ENCODE peak calls at places on chromosome 18, in eight cellular contexts. One of them, this sample, is unnamed.
A peak's percentile ranks its signal among the peaks of the same experiment; 100 is the strongest.

GRCh38 chr18:3118195-3119010 is 101.4 kb downstream of the MYOM1 start:
- DNase-seq in CD8-positive, alpha-beta memory T cell: no peak
- DNase-seq in uterus: no peak
- DNase-seq in GM06990: no peak
- DNase-seq in HFF-Myc: no peak
- DNase-seq in ovary: no peak
- DNase-seq in adrenal gland: peak; percentile 28
- DNase-seq in SK-N-SH: no peak
- DNase-seq in this sample: no peak

GRCh38 chr18:58495202-58495601 is 133.7 kb downstream of the ALPK2 start:
- DNase-seq in uterus: no peak
- DNase-seq in HFF-Myc: no peak
- DNase-seq in GM06990: no peak
- DNase-seq in SK-N-SH: no peak
- DNase-seq in CD8-positive, alpha-beta memory T cell: no peak
- DNase-seq in ovary: no peak
- DNase-seq in adrenal gland: no peak
- DNase-seq in this sample: no peak

GRCh38 chr18:39742015-39742466 is 2176.4 kb upstream of the CELF4 start:
- DNase-seq in SK-N-SH: peak; percentile 53
- DNase-seq in uterus: no peak
- DNase-seq in HFF-Myc: no peak
- DNase-seq in adrenal gland: no peak
- DNase-seq in ovary: no peak
- DNase-seq in GM06990: no peak
- DNase-seq in CD8-positive, alpha-beta memory T cell: no peak
- DNase-seq in this sample: no peak

GRCh38 chr18:63979409-63979908 is 9.6 kb downstream of the SERPINB8 start:
- DNase-seq in uterus: peak; percentile 35
- DNase-seq in CD8-positive, alpha-beta memory T cell: peak; percentile 21
- DNase-seq in SK-N-SH: peak; percentile 64
- DNase-seq in ovary: no peak
- DNase-seq in adrenal gland: peak; percentile 68
- DNase-seq in GM06990: peak; percentile 6
- DNase-seq in HFF-Myc: peak; percentile 52
- DNase-seq in this sample: no peak

GRCh38 chr18:76441002-76441667 is 53.9 kb downstream of the ZNF516 start:
- DNase-seq in uterus: no peak
- DNase-seq in ovary: peak; percentile 37
- DNase-seq in SK-N-SH: no peak
- DNase-seq in HFF-Myc: no peak
- DNase-seq in adrenal gland: no peak
- DNase-seq in GM06990: no peak
- DNase-seq in CD8-positive, alpha-beta memory T cell: no peak
- DNase-seq in this sample: no peak

GRCh38 chr18:58682429-58683069 is 11.3 kb downstream of the MALT1 start:
- DNase-seq in SK-N-SH: no peak
- DNase-seq in GM06990: no peak
- DNase-seq in CD8-positive, alpha-beta memory T cell: no peak
- DNase-seq in ovary: peak; percentile 74
- DNase-seq in HFF-Myc: peak; percentile 75
- DNase-seq in adrenal gland: peak; percentile 71
- DNase-seq in uterus: peak; percentile 25
- DNase-seq in this sample: no peak

GRCh38 chr18:41665210-41665609 is 289.8 kb upstream of the PIK3C3 start:
- DNase-seq in adrenal gland: no peak
- DNase-seq in GM06990: no peak
- DNase-seq in uterus: no peak
- DNase-seq in ovary: no peak
- DNase-seq in CD8-positive, alpha-beta memory T cell: no peak
- DNase-seq in SK-N-SH: peak; percentile 16
- DNase-seq in HFF-Myc: no peak
- DNase-seq in this sample: no peak

GRCh38 chr18:9737814-9738160 is 29.7 kb downstream of the RAB31 start:
- DNase-seq in ovary: peak; percentile 47
- DNase-seq in SK-N-SH: peak; percentile 58
- DNase-seq in HFF-Myc: no peak
- DNase-seq in adrenal gland: no peak
- DNase-seq in uterus: peak; percentile 26
- DNase-seq in CD8-positive, alpha-beta memory T cell: no peak
- DNase-seq in GM06990: no peak
- DNase-seq in this sample: no peak

GRCh38 chr18:77124452-77124922 is 8.1 kb downstream of the MBP start:
- DNase-seq in CD8-positive, alpha-beta memory T cell: peak; percentile 60
- DNase-seq in GM06990: peak; percentile 86
- DNase-seq in adrenal gland: no peak
- DNase-seq in HFF-Myc: no peak
- DNase-seq in ovary: no peak
- DNase-seq in uterus: no peak
- DNase-seq in SK-N-SH: no peak
- DNase-seq in this sample: no peak

GRCh38 chr18:3089579-3089978 is 76.6 kb upstream of the LPIN2 start:
- DNase-seq in ovary: no peak
- DNase-seq in SK-N-SH: no peak
- DNase-seq in HFF-Myc: no peak
- DNase-seq in uterus: no peak
- DNase-seq in adrenal gland: peak; percentile 69
- DNase-seq in GM06990: no peak
- DNase-seq in CD8-positive, alpha-beta memory T cell: no peak
- DNase-seq in this sample: no peak

GRCh38 chr18:46261799-46262198 is 157.6 kb downstream of the HAUS1 start:
- DNase-seq in adrenal gland: no peak
- DNase-seq in GM06990: no peak
- DNase-seq in HFF-Myc: no peak
- DNase-seq in SK-N-SH: no peak
- DNase-seq in ovary: no peak
- DNase-seq in CD8-positive, alpha-beta memory T cell: no peak
- DNase-seq in uterus: no peak
- DNase-seq in this sample: no peak

GRCh38 chr18:5418985-5419495 is 123.5 kb upstream of the ZBTB14 start:
- DNase-seq in ovary: no peak
- DNase-seq in uterus: no peak
- DNase-seq in adrenal gland: no peak
- DNase-seq in SK-N-SH: no peak
- DNase-seq in HFF-Myc: no peak
- DNase-seq in CD8-positive, alpha-beta memory T cell: no peak
- DNase-seq in GM06990: no peak
- DNase-seq in this sample: no peak

DNA sequence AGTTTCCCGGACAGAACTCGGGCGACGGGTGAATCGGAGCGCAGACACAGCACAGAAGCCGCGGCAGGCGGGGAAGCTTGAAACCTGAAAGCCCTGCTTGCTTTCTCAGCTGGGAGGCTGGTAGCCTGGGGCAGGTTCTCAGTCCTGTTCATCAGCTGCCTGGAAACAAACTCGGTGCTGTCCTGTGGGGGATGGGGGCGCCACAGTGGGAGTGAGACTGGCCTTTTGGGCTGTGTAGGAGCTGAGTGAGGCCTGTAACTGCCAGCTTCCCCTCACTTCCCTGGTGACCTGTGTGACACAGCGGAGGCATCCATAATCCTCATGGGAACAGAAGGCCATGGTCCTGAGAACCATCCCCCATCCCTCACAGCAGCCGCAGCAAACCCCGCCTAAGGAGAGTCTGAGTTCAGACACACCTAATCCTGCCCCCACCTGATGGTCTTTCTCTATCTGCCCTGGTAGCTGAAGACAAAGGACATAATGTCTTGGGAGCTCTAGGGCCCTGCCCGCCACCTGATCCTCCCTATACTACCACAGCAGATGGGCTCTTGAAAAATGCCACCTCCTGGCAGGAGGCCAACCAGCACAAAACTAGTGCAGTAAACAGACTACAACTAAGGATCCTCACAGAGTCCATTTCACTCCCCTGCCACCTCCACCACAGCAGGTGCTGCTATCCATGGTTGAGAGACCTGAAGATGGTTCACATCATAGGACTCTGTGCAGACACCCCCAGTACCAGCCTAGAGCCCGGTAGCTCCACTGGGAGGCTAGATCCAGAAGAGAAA is 52.7 kb upstream of the LDLRAD4 start:
- DNase-seq in GM06990: no peak
- DNase-seq in uterus: no peak
- DNase-seq in SK-N-SH: no peak
- DNase-seq in ovary: no peak
- DNase-seq in adrenal gland: no peak
- DNase-seq in HFF-Myc: no peak
- DNase-seq in CD8-positive, alpha-beta memory T cell: no peak
- DNase-seq in this sample: no peak
- H3K4me3 ChIP-seq in GM06990: no peak overlapping the region
- H3K4me3 ChIP-seq in uterus: no peak overlapping the region
- H3K4me3 ChIP-seq in SK-N-SH: no peak overlapping the region
- H3K4me3 ChIP-seq in ovary: no peak overlapping the region
- H3K4me3 ChIP-seq in adrenal gland: no peak overlapping the region
- H3K4me3 ChIP-seq in HFF-Myc: no peak overlapping the region
- H3K4me3 ChIP-seq in CD8-positive, alpha-beta memory T cell: no peak overlapping the region
- H3K4me3 ChIP-seq in this sample: no peak overlapping the region

DNA sequence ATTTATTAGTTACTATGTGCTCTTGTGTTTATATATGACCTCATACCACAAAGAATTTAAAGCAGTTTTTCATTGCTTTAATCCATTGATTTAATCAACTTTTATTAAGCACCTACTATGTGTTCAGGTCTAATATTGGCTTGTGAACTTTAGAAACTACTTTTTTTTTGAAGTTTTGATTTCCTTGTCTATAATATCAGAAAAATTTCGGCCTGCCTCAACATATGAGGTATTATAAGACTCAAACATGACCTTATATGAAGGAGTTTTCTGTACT is 117.7 kb downstream of the ZNF521 start:
- DNase-seq in CD8-positive, alpha-beta memory T cell: no peak
- DNase-seq in SK-N-SH: no peak
- DNase-seq in ovary: no peak
- DNase-seq in GM06990: no peak
- DNase-seq in HFF-Myc: no peak
- DNase-seq in uterus: no peak
- DNase-seq in adrenal gland: no peak
- DNase-seq in this sample: no peak
- H3K4me3 ChIP-seq in CD8-positive, alpha-beta memory T cell: no peak overlapping the region
- H3K4me3 ChIP-seq in SK-N-SH: no peak overlapping the region
- H3K4me3 ChIP-seq in ovary: no peak overlapping the region
- H3K4me3 ChIP-seq in GM06990: no peak overlapping the region
- H3K4me3 ChIP-seq in HFF-Myc: no peak overlapping the region
- H3K4me3 ChIP-seq in uterus: no peak overlapping the region
- H3K4me3 ChIP-seq in adrenal gland: no peak overlapping the region
- H3K4me3 ChIP-seq in this sample: no peak overlapping the region

GRCh38 chr18:33578371-33579146 is 540 bp downstream of the ASXL3 start:
- DNase-seq in HFF-Myc: no peak
- DNase-seq in CD8-positive, alpha-beta memory T cell: no peak
- DNase-seq in uterus: peak; percentile 23
- DNase-seq in GM06990: no peak
- DNase-seq in SK-N-SH: no peak
- DNase-seq in adrenal gland: no peak
- DNase-seq in ovary: peak; percentile 81
- DNase-seq in this sample: no peak
- H3K4me3 ChIP-seq in HFF-Myc: peak overlapping the region; percentile 9
- H3K4me3 ChIP-seq in CD8-positive, alpha-beta memory T cell: no peak overlapping the region
- H3K4me3 ChIP-seq in uterus: peak overlapping the region; percentile 17
- H3K4me3 ChIP-seq in GM06990: peak overlapping the region; percentile 41
- H3K4me3 ChIP-seq in SK-N-SH: peak overlapping the region; percentile 25
- H3K4me3 ChIP-seq in adrenal gland: no peak overlapping the region
- H3K4me3 ChIP-seq in ovary: peak overlapping the region; percentile 40
- H3K4me3 ChIP-seq in this sample: peak overlapping the region; percentile 44

GRCh38 chr18:62939433-62939832 is 224.1 kb downstream of the PHLPP1 start:
- DNase-seq in GM06990: no peak
- DNase-seq in ovary: no peak
- DNase-seq in HFF-Myc: no peak
- DNase-seq in uterus: no peak
- DNase-seq in adrenal gland: no peak
- DNase-seq in CD8-positive, alpha-beta memory T cell: no peak
- DNase-seq in SK-N-SH: no peak
- DNase-seq in this sample: no peak
- H3K4me3 ChIP-seq in GM06990: no peak overlapping the region
- H3K4me3 ChIP-seq in ovary: no peak overlapping the region
- H3K4me3 ChIP-seq in HFF-Myc: no peak overlapping the region
- H3K4me3 ChIP-seq in uterus: no peak overlapping the region
- H3K4me3 ChIP-seq in adrenal gland: no peak overlapping the region
- H3K4me3 ChIP-seq in CD8-positive, alpha-beta memory T cell: no peak overlapping the region
- H3K4me3 ChIP-seq in SK-N-SH: no peak overlapping the region
- H3K4me3 ChIP-seq in this sample: no peak overlapping the region

DNA sequence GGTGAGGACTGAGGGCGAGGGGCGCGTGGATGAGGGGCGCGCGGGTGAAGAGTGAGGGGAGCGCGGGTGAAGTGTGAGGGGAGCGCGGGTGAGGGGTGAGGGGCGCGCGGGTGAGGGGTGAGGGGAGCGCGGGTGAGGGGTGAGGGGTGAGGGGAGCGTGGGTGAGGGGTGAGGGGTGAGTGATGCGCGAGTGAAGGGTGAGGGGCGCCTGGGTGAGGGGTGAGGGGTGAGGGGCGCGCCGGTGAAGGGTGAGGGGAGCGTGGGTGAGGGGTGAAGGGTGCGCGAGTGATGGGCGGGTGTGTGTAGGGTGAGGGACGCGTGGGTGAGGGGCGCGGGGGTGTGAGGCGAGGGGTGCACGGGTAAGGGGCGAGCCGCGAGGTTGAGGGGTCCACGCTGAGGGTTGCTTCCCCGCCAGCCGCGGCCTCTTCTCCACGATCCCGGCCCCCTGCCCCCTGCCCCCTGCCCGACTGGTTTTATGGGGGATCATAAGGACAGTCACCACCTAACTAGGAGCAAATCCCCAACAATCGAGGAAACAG is 1.1 kb upstream of the SLC66A2 start:
- DNase-seq in ovary: peak; percentile 34
- DNase-seq in adrenal gland: no peak
- DNase-seq in CD8-positive, alpha-beta memory T cell: no peak
- DNase-seq in uterus: no peak
- DNase-seq in SK-N-SH: no peak
- DNase-seq in GM06990: no peak
- DNase-seq in HFF-Myc: no peak
- DNase-seq in this sample: no peak
- H3K4me3 ChIP-seq in ovary: peak overlapping the region; percentile 59
- H3K4me3 ChIP-seq in adrenal gland: no peak overlapping the region
- H3K4me3 ChIP-seq in CD8-positive, alpha-beta memory T cell: peak overlapping the region; percentile 65
- H3K4me3 ChIP-seq in uterus: peak overlapping the region; percentile 70
- H3K4me3 ChIP-seq in SK-N-SH: peak overlapping the region; percentile 77
- H3K4me3 ChIP-seq in GM06990: peak overlapping the region; percentile 69
- H3K4me3 ChIP-seq in HFF-Myc: peak overlapping the region; percentile 65
- H3K4me3 ChIP-seq in this sample: peak overlapping the region; percentile 71

DNA sequence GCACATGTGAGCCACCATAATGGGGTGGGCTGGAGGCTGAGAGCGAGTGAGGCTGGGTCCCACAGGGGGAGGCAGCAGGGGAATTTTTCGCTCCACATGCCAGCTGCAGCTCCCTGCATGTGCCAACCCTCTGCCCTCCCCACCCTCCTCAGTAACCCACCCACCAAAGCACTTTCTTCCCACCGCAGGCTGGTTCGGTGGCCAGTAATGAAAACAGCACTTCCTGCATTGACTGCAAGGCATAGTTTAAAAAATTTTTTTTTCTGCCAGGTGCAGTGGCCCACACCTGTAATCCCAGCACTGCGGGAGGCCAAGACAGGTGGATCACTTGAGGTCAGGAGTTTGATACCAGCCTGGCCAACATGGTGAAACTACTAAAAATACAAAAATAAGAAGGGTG is 147.5 kb upstream of the TTC39C start:
- DNase-seq in SK-N-SH: no peak
- DNase-seq in ovary: no peak
- DNase-seq in uterus: no peak
- DNase-seq in adrenal gland: no peak
- DNase-seq in HFF-Myc: no peak
- DNase-seq in CD8-positive, alpha-beta memory T cell: no peak
- DNase-seq in GM06990: no peak
- DNase-seq in this sample: no peak
- H3K4me3 ChIP-seq in SK-N-SH: no peak overlapping the region
- H3K4me3 ChIP-seq in ovary: no peak overlapping the region
- H3K4me3 ChIP-seq in uterus: no peak overlapping the region
- H3K4me3 ChIP-seq in adrenal gland: no peak overlapping the region
- H3K4me3 ChIP-seq in HFF-Myc: no peak overlapping the region
- H3K4me3 ChIP-seq in CD8-positive, alpha-beta memory T cell: no peak overlapping the region
- H3K4me3 ChIP-seq in GM06990: no peak overlapping the region
- H3K4me3 ChIP-seq in this sample: no peak overlapping the region

This sample was measured in AG04449.